ENCODE peak calls at places on chromosomes 7 and 10, in six cellular contexts. One of them, this sample, is unnamed.

GRCh38 chr10:4191354-4191753 is 406.3 kb upstream of the KLF6 start:
- DNase-seq in ACHN: no peak
- DNase-seq in Calu3: no peak
- DNase-seq in NCI-H526: no peak
- DNase-seq in iris pigment epithelial cell: no peak
- DNase-seq in pons: no peak
- DNase-seq in this sample: no peak

GRCh38 chr10:11285171-11285570 is 267.5 kb downstream of the CELF2 start:
- DNase-seq in Calu3: no peak
- DNase-seq in ACHN: no peak
- DNase-seq in pons: no peak
- DNase-seq in iris pigment epithelial cell: no peak
- DNase-seq in NCI-H526: no peak
- DNase-seq in this sample: no peak

GRCh38 chr10:92891885-92892705 is 43.8 kb downstream of the EXOC6 start:
- DNase-seq in ACHN: peak; percentile 99
- DNase-seq in Calu3: peak; percentile 86
- DNase-seq in iris pigment epithelial cell: peak; percentile 87
- DNase-seq in NCI-H526: no peak
- DNase-seq in pons: no peak
- DNase-seq in this sample: no peak

GRCh38 chr10:75959209-75959608 is 527.8 kb downstream of the LRMDA start:
- DNase-seq in NCI-H526: no peak
- DNase-seq in iris pigment epithelial cell: peak; percentile 74
- DNase-seq in Calu3: no peak
- DNase-seq in pons: no peak
- DNase-seq in ACHN: peak; percentile 87
- DNase-seq in this sample: no peak

GRCh38 chr10:80199828-80200227 is 5.5 kb downstream of the ANXA11 start:
- DNase-seq in Calu3: peak; percentile 70
- DNase-seq in iris pigment epithelial cell: peak; percentile 89
- DNase-seq in pons: peak; percentile 75
- DNase-seq in ACHN: no peak
- DNase-seq in NCI-H526: no peak
- DNase-seq in this sample: no peak

GRCh38 chr10:6115411-6115800 is 26.6 kb downstream of the RBM17 start:
- DNase-seq in pons: no peak
- DNase-seq in ACHN: no peak
- DNase-seq in NCI-H526: no peak
- DNase-seq in Calu3: no peak
- DNase-seq in iris pigment epithelial cell: no peak
- DNase-seq in this sample: no peak

GRCh38 chr7:107047902-107048782 is 3.6 kb downstream of the PRKAR2B start:
- DNase-seq in ACHN: no peak
- DNase-seq in iris pigment epithelial cell: peak; percentile 70
- DNase-seq in pons: no peak
- DNase-seq in Calu3: no peak
- DNase-seq in NCI-H526: no peak
- DNase-seq in this sample: no peak

GRCh38 chr10:70551971-70552422 is 50.5 kb downstream of the PRF1 start:
- DNase-seq in ACHN: peak; percentile 44
- DNase-seq in iris pigment epithelial cell: peak; percentile 91
- DNase-seq in NCI-H526: no peak
- DNase-seq in pons: no peak
- DNase-seq in Calu3: no peak
- DNase-seq in this sample: no peak

GRCh38 chr10:3757638-3758490 is 27.1 kb downstream of the KLF6 start:
- DNase-seq in ACHN: no peak
- DNase-seq in pons: no peak
- DNase-seq in iris pigment epithelial cell: peak; percentile 78
- DNase-seq in NCI-H526: no peak
- DNase-seq in Calu3: no peak
- DNase-seq in this sample: no peak

GRCh38 chr7:128236924-128237586 is 4.0 kb upstream of the LEP start:
- DNase-seq in ACHN: peak; percentile 35
- DNase-seq in pons: no peak
- DNase-seq in Calu3: peak; percentile 44
- DNase-seq in NCI-H526: no peak
- DNase-seq in iris pigment epithelial cell: peak; percentile 93
- DNase-seq in this sample: no peak

GRCh38 chr10:14774797-14775196 is at the start of gene FAM107B:
- DNase-seq in pons: no peak
- DNase-seq in iris pigment epithelial cell: no peak
- DNase-seq in NCI-H526: no peak
- DNase-seq in ACHN: peak; percentile 48
- DNase-seq in Calu3: no peak
- DNase-seq in this sample: no peak

GRCh38 chr10:116787893-116788665 is 45.7 kb upstream of the HSPA12A start:
- DNase-seq in ACHN: peak; percentile 72
- DNase-seq in iris pigment epithelial cell: peak; percentile 55
- DNase-seq in NCI-H526: peak; percentile 3
- DNase-seq in Calu3: peak; percentile 73
- DNase-seq in pons: peak; percentile 51
- DNase-seq in this sample: peak; percentile 66

GRCh38 chr7:89334785-89335184 is 539.2 kb upstream of the TEX47 start:
- DNase-seq in NCI-H526: no peak
- DNase-seq in pons: no peak
- DNase-seq in ACHN: peak; percentile 25
- DNase-seq in iris pigment epithelial cell: no peak
- DNase-seq in Calu3: no peak
- DNase-seq in this sample: no peak

GRCh38 chr10:58701398-58702135 is 188.9 kb downstream of the BICC1 start:
- DNase-seq in Calu3: no peak
- DNase-seq in iris pigment epithelial cell: peak; percentile 90
- DNase-seq in pons: no peak
- DNase-seq in ACHN: no peak
- DNase-seq in NCI-H526: no peak
- DNase-seq in this sample: no peak

GRCh38 chr10:99872367-99873162 is 90.1 kb downstream of the ABCC2 start:
- DNase-seq in Calu3: no peak
- DNase-seq in NCI-H526: no peak
- DNase-seq in ACHN: no peak
- DNase-seq in iris pigment epithelial cell: peak; percentile 75
- DNase-seq in pons: no peak
- DNase-seq in this sample: no peak

GRCh38 chr7:155206286-155207020 is 91.2 kb upstream of the INSIG1 start:
- DNase-seq in iris pigment epithelial cell: peak; percentile 78
- DNase-seq in ACHN: peak; percentile 25
- DNase-seq in Calu3: no peak
- DNase-seq in NCI-H526: no peak
- DNase-seq in pons: peak; percentile 76
- DNase-seq in this sample: peak; percentile 39

GRCh38 chr10:49761201-49761788 is 828 bp downstream of the OGDHL start:
- DNase-seq in pons: no peak
- DNase-seq in iris pigment epithelial cell: no peak
- DNase-seq in ACHN: no peak
- DNase-seq in NCI-H526: no peak
- DNase-seq in Calu3: no peak
- DNase-seq in this sample: no peak

GRCh38 chr10:63593576-63593975 is 72.4 kb downstream of the REEP3 start:
- DNase-seq in ACHN: no peak
- DNase-seq in iris pigment epithelial cell: peak; percentile 42
- DNase-seq in Calu3: no peak
- DNase-seq in NCI-H526: no peak
- DNase-seq in pons: no peak
- DNase-seq in this sample: no peak

GRCh38 chr10:30557884-30558283 is 71.7 kb downstream of the LYZL2 start:
- DNase-seq in NCI-H526: no peak
- DNase-seq in iris pigment epithelial cell: peak; percentile 87
- DNase-seq in ACHN: peak; percentile 35
- DNase-seq in Calu3: no peak
- DNase-seq in pons: no peak
- DNase-seq in this sample: no peak

GRCh38 chr7:31067491-31067890 is 15.4 kb downstream of the ADCYAP1R1 start:
- DNase-seq in NCI-H526: no peak
- DNase-seq in pons: no peak
- DNase-seq in ACHN: no peak
- DNase-seq in Calu3: no peak
- DNase-seq in iris pigment epithelial cell: no peak
- DNase-seq in this sample: no peak

GRCh38 chr10:84177541-84178386 is 4.2 kb downstream of the GPR15LG start:
- DNase-seq in Calu3: no peak
- DNase-seq in ACHN: no peak
- DNase-seq in NCI-H526: no peak
- DNase-seq in pons: no peak
- DNase-seq in iris pigment epithelial cell: no peak
- DNase-seq in this sample: no peak

GRCh38 chr10:35386594-35387174 is 50.4 kb downstream of the CCNY start:
- DNase-seq in NCI-H526: no peak
- DNase-seq in Calu3: peak; percentile 30
- DNase-seq in pons: no peak
- DNase-seq in ACHN: no peak
- DNase-seq in iris pigment epithelial cell: peak; percentile 33
- DNase-seq in this sample: no peak

GRCh38 chr7:44051611-44052220 is 7.2 kb downstream of the DBNL start:
- DNase-seq in iris pigment epithelial cell: no peak
- DNase-seq in ACHN: no peak
- DNase-seq in NCI-H526: no peak
- DNase-seq in Calu3: no peak
- DNase-seq in pons: no peak
- DNase-seq in this sample: no peak

GRCh38 chr10:2968401-2968800 is 98.9 kb upstream of the PFKP start:
- DNase-seq in NCI-H526: no peak
- DNase-seq in ACHN: no peak
- DNase-seq in pons: no peak
- DNase-seq in iris pigment epithelial cell: peak; percentile 41
- DNase-seq in Calu3: no peak
- DNase-seq in this sample: no peak

GRCh38 chr10:44383749-44384600 is 922 bp downstream of the CXCL12 start:
- DNase-seq in NCI-H526: no peak
- DNase-seq in iris pigment epithelial cell: peak; percentile 49
- DNase-seq in ACHN: no peak
- DNase-seq in Calu3: no peak
- DNase-seq in pons: no peak
- DNase-seq in this sample: no peak

GRCh38 chr7:36627836-36628235 is 96.5 kb downstream of the AOAH start:
- DNase-seq in pons: no peak
- DNase-seq in Calu3: no peak
- DNase-seq in iris pigment epithelial cell: no peak
- DNase-seq in NCI-H526: no peak
- DNase-seq in ACHN: no peak
- DNase-seq in this sample: peak; percentile 85

GRCh38 chr10:113978802-113979201 is 64.9 kb upstream of the ADRB1 start:
- DNase-seq in Calu3: no peak
- DNase-seq in ACHN: no peak
- DNase-seq in iris pigment epithelial cell: no peak
- DNase-seq in NCI-H526: no peak
- DNase-seq in pons: peak; percentile 68
- DNase-seq in this sample: peak; percentile 67

GRCh38 chr7:137572071-137572784 is 228.7 kb upstream of the PTN start:
- DNase-seq in NCI-H526: no peak
- DNase-seq in Calu3: no peak
- DNase-seq in ACHN: no peak
- DNase-seq in pons: no peak
- DNase-seq in iris pigment epithelial cell: no peak
- DNase-seq in this sample: no peak

GRCh38 chr7:114916261-114916892 is 5.5 kb upstream of the MDFIC start:
- DNase-seq in iris pigment epithelial cell: no peak
- DNase-seq in ACHN: no peak
- DNase-seq in Calu3: no peak
- DNase-seq in pons: no peak
- DNase-seq in NCI-H526: no peak
- DNase-seq in this sample: no peak

GRCh38 chr7:114502454-114503254 is 88.0 kb downstream of the FOXP2 start:
- DNase-seq in Calu3: peak; percentile 8
- DNase-seq in pons: no peak
- DNase-seq in iris pigment epithelial cell: peak; percentile 47
- DNase-seq in ACHN: no peak
- DNase-seq in NCI-H526: no peak
- DNase-seq in this sample: no peak

GRCh38 chr7:92769361-92769633 is 67.1 kb downstream of the CDK6 start:
- DNase-seq in pons: no peak
- DNase-seq in iris pigment epithelial cell: no peak
- DNase-seq in ACHN: no peak
- DNase-seq in Calu3: no peak
- DNase-seq in NCI-H526: no peak
- DNase-seq in this sample: no peak

GRCh38 chr10:44956176-44956575 is 3.4 kb upstream of the RASSF4 start:
- DNase-seq in pons: no peak
- DNase-seq in iris pigment epithelial cell: no peak
- DNase-seq in NCI-H526: no peak
- DNase-seq in ACHN: no peak
- DNase-seq in Calu3: no peak
- DNase-seq in this sample: no peak

GRCh38 chr7:73560035-73560835 is 2.7 kb upstream of the BCL7B start:
- DNase-seq in ACHN: peak; percentile 79
- DNase-seq in NCI-H526: no peak
- DNase-seq in iris pigment epithelial cell: peak; percentile 95
- DNase-seq in Calu3: no peak
- DNase-seq in pons: no peak
- DNase-seq in this sample: no peak

GRCh38 chr7:94391716-94392390 is 2.8 kb upstream of the COL1A2 start:
- DNase-seq in Calu3: no peak
- DNase-seq in ACHN: peak; percentile 26
- DNase-seq in NCI-H526: peak; percentile 9
- DNase-seq in iris pigment epithelial cell: peak; percentile 88
- DNase-seq in pons: no peak
- DNase-seq in this sample: no peak

GRCh38 chr10:69864321-69864720 is 62.6 kb downstream of the COL13A1 start:
- DNase-seq in ACHN: peak; percentile 24
- DNase-seq in iris pigment epithelial cell: peak; percentile 91
- DNase-seq in Calu3: peak; percentile 45
- DNase-seq in NCI-H526: no peak
- DNase-seq in pons: no peak
- DNase-seq in this sample: no peak

GRCh38 chr10:72069751-72070501 is 18.4 kb downstream of the SPOCK2 start:
- DNase-seq in Calu3: peak; percentile 37
- DNase-seq in NCI-H526: peak; percentile 25
- DNase-seq in ACHN: peak; percentile 24
- DNase-seq in iris pigment epithelial cell: no peak
- DNase-seq in pons: no peak
- DNase-seq in this sample: no peak

GRCh38 chr10:48638158-48638557 is 33.3 kb upstream of the ARHGAP22 start:
- DNase-seq in ACHN: no peak
- DNase-seq in pons: no peak
- DNase-seq in Calu3: no peak
- DNase-seq in NCI-H526: no peak
- DNase-seq in iris pigment epithelial cell: no peak
- DNase-seq in this sample: no peak

GRCh38 chr7:3243680-3244079 is 57.4 kb upstream of the SDK1 start:
- DNase-seq in Calu3: peak; percentile 10
- DNase-seq in pons: no peak
- DNase-seq in ACHN: no peak
- DNase-seq in NCI-H526: no peak
- DNase-seq in iris pigment epithelial cell: no peak
- DNase-seq in this sample: no peak